ENCODE peak calls at places on chromosome 4, in ten cellular contexts. Q is AG10803, I is fibroblast of pulmonary artery, S is mucosa of descending colon, Y is psoas muscle, K is AG04450, G is sigmoid colon, Z is BJ, X is hepatocyte, L is OCI-LY7. O is an unnamed sample.

GRCh38 chr4:173125216-173125812 is 43.3 kb upstream of the GALNT7 start:
- DNase-seq in Q (no peak), I (no peak), S (no peak), Y (no peak), K (no peak), G (no peak), Z (no peak), X (no peak), L (no peak), O (no peak)

GRCh38 chr4:37953620-37954325 is 6.4 kb upstream of the PTTG2 start:
- DNase-seq in Q (no peak), I (no peak), S (no peak), Y (no peak), K (peak; percentile 2), G (no peak), Z (no peak), X (no peak), L (no peak), O (no peak)

GRCh38 chr4:184417802-184418511 is 56.4 kb downstream of the IRF2 start:
- DNase-seq in Q (peak; percentile 75), I (peak; percentile 69), S (no peak), Y (no peak), K (peak; percentile 43), G (no peak), Z (peak; percentile 70), X (peak; percentile 51), L (no peak), O (no peak)

GRCh38 chr4:138269175-138269574 is 27.0 kb upstream of the SLC7A11 start:
- DNase-seq in Q (no peak), I (no peak), S (no peak), Y (no peak), K (no peak), G (no peak), Z (no peak), X (no peak), L (no peak), O (no peak)

GRCh38 chr4:78242071-78242470 is 184.9 kb downstream of the FRAS1 start:
- DNase-seq in Q (peak; percentile 36), I (no peak), S (no peak), Y (no peak), K (no peak), G (no peak), Z (peak; percentile 3), X (no peak), L (no peak), O (no peak)

GRCh38 chr4:17313194-17313593 is 198.7 kb downstream of the QDPR start:
- DNase-seq in Q (no peak), I (no peak), S (no peak), Y (no peak), K (no peak), G (no peak), Z (no peak), X (no peak), L (no peak), O (no peak)

GRCh38 chr4:115418997-115419396 is 305.6 kb upstream of the NDST4 start:
- DNase-seq in Q (no peak), I (no peak), S (no peak), Y (no peak), K (no peak), G (no peak), Z (no peak), X (no peak), L (no peak), O (no peak)

GRCh38 chr4:1714303-1715001 is 2.3 kb upstream of the SLBP start:
- DNase-seq in Q (no peak), I (no peak), S (no peak), Y (no peak), K (no peak), G (no peak), Z (no peak), X (no peak), L (peak; percentile 77), O (no peak)

GRCh38 chr4:120749445-120750151 is 172.9 kb downstream of the PRDM5 start:
- DNase-seq in Q (no peak), I (no peak), S (no peak), Y (no peak), K (no peak), G (no peak), Z (no peak), X (no peak), L (peak; percentile 98), O (peak; percentile 90)

GRCh38 chr4:124650614-124651013 is 61.9 kb downstream of the ANKRD50 start:
- DNase-seq in Q (no peak), I (no peak), S (peak; percentile 36), Y (no peak), K (no peak), G (no peak), Z (no peak), X (no peak), L (no peak), O (no peak)

GRCh38 chr4:77921701-77922100 is 59.1 kb downstream of the MRPL1 start:
- DNase-seq in Q (peak; percentile 91), I (peak; percentile 98), S (no peak), Y (no peak), K (peak; percentile 75), G (no peak), Z (peak; percentile 70), X (peak; percentile 37), L (no peak), O (no peak)

GRCh38 chr4:47862297-47862696 is 24.4 kb upstream of the CORIN start:
- DNase-seq in Q (peak; percentile 59), I (peak; percentile 46), S (no peak), Y (no peak), K (peak; percentile 37), G (no peak), Z (no peak), X (no peak), L (no peak), O (no peak)

GRCh38 chr4:72302981-72303704 is 265.9 kb downstream of the ADAMTS3 start:
- DNase-seq in Q (peak; percentile 34), I (peak; percentile 56), S (no peak), Y (no peak), K (peak; percentile 16), G (no peak), Z (no peak), X (peak; percentile 50), L (peak; percentile 52), O (no peak)

GRCh38 chr4:98150092-98150761 is 7.0 kb upstream of the STPG2 start:
- DNase-seq in Q (peak; percentile 21), I (peak; percentile 44), S (no peak), Y (no peak), K (no peak), G (no peak), Z (no peak), X (no peak), L (no peak), O (no peak)

GRCh38 chr4:31918891-31919290 is 1198.7 kb downstream of the PCDH7 start:
- DNase-seq in Q (peak; percentile 30), I (peak; percentile 57), S (no peak), Y (no peak), K (no peak), G (no peak), Z (no peak), X (no peak), L (no peak), O (no peak)

GRCh38 chr4:6594341-6594740 is 19.4 kb downstream of the MAN2B2 start:
- DNase-seq in Q (no peak), I (no peak), S (no peak), Y (no peak), K (no peak), G (no peak), Z (no peak), X (no peak), L (no peak), O (no peak)

GRCh38 chr4:88880001-88880400 is 177.0 kb downstream of the FAM13A start:
- DNase-seq in Q (no peak), I (no peak), S (no peak), Y (no peak), K (no peak), G (no peak), Z (no peak), X (no peak), L (no peak), O (no peak)
- H3K4me3 ChIP-seq in Q (no peak overlapping the region), I (no peak overlapping the region), S (no peak overlapping the region), Y (no peak overlapping the region), K (no peak overlapping the region), G (no peak overlapping the region), Z (no peak overlapping the region), X (no peak overlapping the region), L (no peak overlapping the region), O (no peak overlapping the region)

DNA sequence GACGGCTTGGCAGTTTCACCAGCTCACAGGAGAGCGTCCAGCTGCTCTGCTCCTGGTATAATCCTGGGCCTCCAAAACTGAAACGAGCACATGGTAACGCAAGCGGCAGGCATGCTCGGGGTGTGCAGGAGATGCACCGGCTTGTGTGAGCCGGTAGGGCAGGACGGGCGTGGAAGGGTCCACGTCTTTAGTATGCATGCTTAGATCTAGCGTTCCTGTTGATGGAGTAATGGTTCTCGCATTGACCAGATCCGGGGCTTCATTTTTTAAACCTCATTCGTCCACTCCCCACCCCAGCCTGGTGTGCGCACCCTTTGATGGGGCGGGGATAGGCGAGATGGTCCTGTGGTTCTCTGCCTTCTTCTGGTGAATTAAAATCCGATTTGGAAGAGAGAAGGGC is 39.7 kb downstream of the FAM149A start:
- DNase-seq in Q (peak; percentile 25), I (peak; percentile 59), S (no peak), Y (peak; percentile 24), K (no peak), G (no peak), Z (no peak), X (peak; percentile 62), L (no peak), O (no peak)
- TF ChIP-seq CTCF in Q (peak; percentile 21), I (peak; percentile 18), S (no peak), Y (peak; percentile 10), K (no peak), G (peak; percentile 21), Z (no peak), X (no peak), L (no peak), O (peak; percentile 25)

GRCh38 chr4:112523764-112524505 is 8.0 kb upstream of the NEUROG2 start:
- DNase-seq in Q (no peak), I (peak; percentile 35), S (peak; percentile 65), Y (peak; percentile 44), K (no peak), G (no peak), Z (no peak), X (peak; percentile 84), L (peak; percentile 93), O (peak; percentile 72)
- H3K4me3 ChIP-seq in Q (peak overlapping the region; percentile 54), I (peak overlapping the region; percentile 43), S (no peak overlapping the region), Y (peak overlapping the region; percentile 55), K (peak overlapping the region; percentile 57), G (no peak overlapping the region), Z (no peak overlapping the region), X (peak overlapping the region; percentile 65), L (peak overlapping the region; percentile 69), O (peak overlapping the region; percentile 57)

GRCh38 chr4:141543176-141543575 is 93.2 kb upstream of the IL15 start:
- DNase-seq in Q (no peak), I (no peak), S (no peak), Y (no peak), K (no peak), G (no peak), Z (no peak), X (no peak), L (no peak), O (no peak)

GRCh38 chr4:141540643-141541042 is 95.7 kb upstream of the IL15 start:
- DNase-seq in Q (peak; percentile 29), I (peak; percentile 74), S (no peak), Y (no peak), K (no peak), G (no peak), Z (no peak), X (no peak), L (no peak), O (no peak)

GRCh38 chr4:141538001-141538400 is 98.4 kb upstream of the IL15 start:
- DNase-seq in Q (no peak), I (no peak), S (no peak), Y (no peak), K (no peak), G (no peak), Z (no peak), X (no peak), L (no peak), O (no peak)

GRCh38 chr4:141541851-141542250 is 94.5 kb upstream of the IL15 start:
- DNase-seq in Q (peak; percentile 37), I (peak; percentile 56), S (no peak), Y (no peak), K (no peak), G (no peak), Z (no peak), X (no peak), L (no peak), O (no peak)
- TF ChIP-seq CTCF in Q (no peak), I (no peak), S (no peak), Y (no peak), K (no peak), G (no peak), Z (no peak), X (no peak), L (no peak), O (no peak)

O was measured in GM12864.